ENCODE peak calls at places on chromosomes 2 and 18, in four cellular contexts. M is MM.1S, Y is adrenal gland, K is cardiac muscle cell. E is an unnamed sample. For H3K9me3, the result is how much of the 10 kb centered on the place peaks cover.

GRCh38 chr2:82511894-82512293 is 1947.2 kb downstream of the SUCLG1 start:
- DNase-seq in M (no peak), Y (no peak), K (no peak), E (no peak)

GRCh38 chr2:113158884-113159553 is 14.8 kb upstream of the PSD4 start:
- DNase-seq in M (no peak), Y (no peak), K (no peak), E (no peak)

GRCh38 chr2:213691351-213691750 is 407.1 kb downstream of the SPAG16 start:
- DNase-seq in M (no peak), Y (no peak), K (no peak), E (no peak)

GRCh38 chr18:35780937-35781336 is 191.5 kb upstream of the RMP24 start:
- DNase-seq in M (no peak), Y (no peak), K (no peak), E (no peak)

GRCh38 chr2:114123925-114124324 is 234.0 kb downstream of the ACTR3 start:
- DNase-seq in M (no peak), Y (no peak), K (no peak), E (no peak)

GRCh38 chr2:98697651-98698337 is 33.1 kb downstream of the MGAT4A start:
- DNase-seq in M (no peak), Y (no peak), K (no peak), E (no peak)

GRCh38 chr2:30029804-30030203 is 108.4 kb upstream of the ALK start:
- DNase-seq in M (no peak), Y (no peak), K (no peak), E (peak)

GRCh38 chr2:141068053-141068682 is 1062.6 kb downstream of the LRP1B start:
- DNase-seq in M (no peak), Y (no peak), K (no peak), E (peak)

GRCh38 chr2:198700330-198700729 is 757.4 kb downstream of the SATB2 start:
- DNase-seq in M (peak), Y (no peak), K (no peak), E (no peak)

GRCh38 chr2:231315896-231316295 is 79.6 kb upstream of the B3GNT7 start:
- DNase-seq in M (no peak), Y (no peak), K (no peak), E (no peak)

GRCh38 chr2:25698752-25699151 is 25.4 kb upstream of the DTNB start:
- DNase-seq in M (no peak), Y (no peak), K (no peak), E (no peak)

GRCh38 chr2:18651842-18652774 is 62.7 kb upstream of the NT5C1B start:
- DNase-seq in M (no peak), Y (no peak), K (no peak), E (no peak)

GRCh38 chr2:176129013-176129796 is at the start of gene HOXD8:
- DNase-seq in M (no peak), Y (peak), K (peak), E (peak)

GRCh38 chr2:85956647-85957039 is 67.9 kb upstream of the ST3GAL5 start:
- DNase-seq in M (no peak), Y (no peak), K (no peak), E (no peak)

GRCh38 chr2:10384089-10384734 is 63.9 kb downstream of the ODC1 start:
- DNase-seq in M (no peak), Y (no peak), K (no peak), E (no peak)

GRCh38 chr18:22189431-22189830 is 20.0 kb downstream of the GATA6 start:
- DNase-seq in M (no peak), Y (no peak), K (no peak), E (no peak)

GRCh38 chr2:119184512-119184911 is 26.0 kb upstream of the C1QL2 start:
- DNase-seq in M (no peak), Y (peak), K (no peak), E (no peak)

GRCh38 chr2:161005170-161005569 is 155.1 kb upstream of the TANK start:
- DNase-seq in M (peak), Y (no peak), K (no peak), E (no peak)

GRCh38 chr18:4831127-4831526 is 365.9 kb downstream of the AKAIN1 start:
- DNase-seq in M (no peak), Y (no peak), K (no peak), E (no peak)

GRCh38 chr18:73824684-73825083 is 322.9 kb downstream of the FBXO15 start:
- DNase-seq in M (no peak), Y (no peak), K (no peak), E (no peak)

GRCh38 chr18:52077251-52077983 is 262.6 kb upstream of the DCC start:
- DNase-seq in M (no peak), Y (no peak), K (no peak), E (no peak)

GRCh38 chr2:239965318-239965717 is 59.8 kb downstream of the NDUFA10 start:
- DNase-seq in M (no peak), Y (peak), K (no peak), E (no peak)

GRCh38 chr2:193695367-193695766 is 1500.6 kb upstream of the TMEFF2 start:
- DNase-seq in M (peak), Y (no peak), K (peak), E (peak)

GRCh38 chr2:134782107-134782506 is 56.3 kb upstream of the ACMSD start:
- DNase-seq in M (no peak), Y (peak), K (no peak), E (no peak)

GRCh38 chr2:171571721-171572120 is 49.4 kb downstream of the CYBRD1 start:
- DNase-seq in M (no peak), Y (no peak), K (no peak), E (no peak)

GRCh38 chr2:33272001-33272400 is 204.4 kb upstream of the RASGRP3 start:
- DNase-seq in M (peak), Y (no peak), K (no peak), E (no peak)

GRCh38 chr2:8761529-8762164 is 75.8 kb downstream of the KIDINS220 start:
- DNase-seq in M (peak), Y (no peak), K (peak), E (no peak)

GRCh38 chr18:48217306-48218250 is 191.6 kb downstream of the ZBTB7C start:
- DNase-seq in M (no peak), Y (no peak), K (no peak), E (no peak)

GRCh38 chr2:37683926-37684780 is 12.7 kb upstream of the CDC42EP3 start:
- DNase-seq in M (no peak), Y (no peak), K (no peak), E (no peak)

GRCh38 chr2:220460257-220460985 is 833.0 kb downstream of the SLC4A3 start:
- DNase-seq in M (no peak), Y (no peak), K (no peak), E (no peak)

GRCh38 chr18:73679941-73680700 is 467.5 kb downstream of the FBXO15 start:
- DNase-seq in M (no peak), Y (no peak), K (no peak), E (no peak)

GRCh38 chr18:37222383-37223378 is 342.9 kb downstream of the CELF4 start:
- DNase-seq in M (peak), Y (no peak), K (no peak), E (no peak)

GRCh38 chr2:110115291-110116032 is at the start of gene MALL:
- DNase-seq in M (no peak), Y (no peak), K (peak), E (no peak)

GRCh38 chr18:34965108-34965507 is 76.1 kb upstream of the MAPRE2 start:
- DNase-seq in M (no peak), Y (no peak), K (no peak), E (peak)

GRCh38 chr2:233331536-233331935 is 22.8 kb upstream of the DGKD start:
- DNase-seq in M (peak), Y (peak), K (no peak), E (no peak)

GRCh38 chr2:158931577-158931976 is 36.9 kb upstream of the TANC1 start:
- DNase-seq in M (no peak), Y (no peak), K (no peak), E (no peak)

GRCh38 chr2:190333395-190333794 is 10.0 kb upstream of the INPP1 start:
- DNase-seq in M (no peak), Y (no peak), K (no peak), E (no peak)
- H3K4me3 ChIP-seq in M (no peak), Y (no peak), K (no peak), E (no peak)

GRCh38 chr2:241676665-241677064 is 9.9 kb downstream of the DTYMK start:
- DNase-seq in M (no peak), Y (no peak), K (no peak), E (no peak)

GRCh38 chr2:241678784-241679540 is 7.7 kb downstream of the DTYMK start:
- DNase-seq in M (no peak), Y (no peak), K (no peak), E (no peak)

GRCh38 chr2:241680044-241680443 is 6.6 kb downstream of the DTYMK start:
- DNase-seq in M (no peak), Y (peak), K (no peak), E (no peak)

GRCh38 chr2:241677392-241677791 is 9.2 kb downstream of the DTYMK start:
- DNase-seq in M (no peak), Y (no peak), K (no peak), E (no peak)

DNA sequence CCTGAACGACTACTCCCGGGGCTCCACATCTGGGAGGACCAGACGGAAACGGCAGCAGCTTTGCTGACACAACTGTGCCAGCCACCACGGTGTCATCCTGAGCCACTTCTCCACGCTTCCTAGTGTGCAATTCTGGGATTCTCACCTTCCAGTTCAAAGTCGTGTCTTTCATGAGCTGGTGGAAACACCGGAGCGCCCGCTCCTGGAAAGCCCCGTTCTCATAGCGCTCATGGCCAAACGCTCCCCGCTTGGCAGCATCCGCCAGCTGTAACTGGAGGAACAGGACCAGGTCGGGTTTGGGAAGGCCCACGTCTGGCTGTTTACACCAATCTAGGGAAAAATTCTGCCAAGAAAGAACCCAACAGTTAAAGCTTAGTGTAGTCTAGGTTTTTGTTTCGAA is 8.3 kb downstream of the DTYMK start:
- DNase-seq in M (no peak), Y (no peak), K (no peak), E (no peak)
- TF ChIP-seq CTCF in M (no peak), Y (no peak), K (no peak), E (no peak)

GRCh38 chr18:46899274-46899948 is 17.9 kb downstream of the PIAS2 start:
- DNase-seq in M (no peak), Y (no peak), K (no peak), E (no peak)

DNA sequence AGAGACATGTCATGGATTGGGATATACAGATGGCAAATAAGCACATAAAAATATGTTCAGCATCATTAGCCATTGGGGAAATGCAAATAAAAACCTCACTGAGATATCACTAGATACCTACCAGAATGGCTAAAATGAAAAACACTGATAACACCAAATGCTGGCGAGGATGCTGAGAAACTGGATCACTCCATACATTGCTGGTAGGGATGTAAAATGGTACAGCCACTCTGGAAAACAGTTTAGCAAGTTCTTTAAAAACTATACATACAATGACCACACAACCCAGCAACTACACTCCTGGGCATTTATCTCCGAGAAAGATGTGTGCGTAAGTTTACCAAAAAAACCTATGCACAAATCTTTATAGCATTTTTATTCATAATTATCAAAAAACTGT is 13.9 kb downstream of the PIAS2 start:
- DNase-seq in M (no peak), Y (no peak), K (no peak), E (no peak)
- H3K9me3 ChIP-seq in M (under half), Y (under half), K (under half), E (under half)

DNA sequence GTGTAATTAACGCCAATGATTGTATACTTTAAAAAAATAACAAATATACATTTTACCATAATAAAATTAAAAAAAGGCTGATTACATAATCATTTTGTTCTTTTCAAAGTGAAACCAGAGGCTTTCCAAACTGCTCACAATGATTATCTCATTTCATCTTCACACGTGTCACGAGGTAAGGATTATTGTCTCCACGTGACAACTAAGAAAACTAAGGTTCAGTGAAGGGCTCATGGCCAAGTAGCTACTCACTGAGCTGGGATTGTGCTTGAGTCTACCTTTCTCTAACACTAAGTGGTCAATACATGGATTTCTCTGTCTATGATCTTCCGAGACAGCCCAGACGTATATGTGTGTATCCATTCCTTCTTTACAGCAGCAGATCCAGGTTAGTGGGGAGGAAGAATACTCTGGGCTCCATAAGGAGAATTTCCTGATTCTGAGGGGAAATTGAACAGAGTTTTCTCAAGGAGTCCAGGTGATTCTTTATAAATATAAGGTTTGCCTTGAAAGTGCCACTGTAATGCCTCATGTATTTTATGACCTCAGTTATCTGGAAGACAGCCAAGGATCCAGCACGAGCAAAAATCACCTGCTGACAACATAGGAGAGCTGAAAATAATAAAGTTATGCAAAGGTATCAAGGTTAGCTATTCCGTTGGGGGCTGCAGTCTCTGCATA is 25.6 kb upstream of the ACSL3 start:
- DNase-seq in M (no peak), Y (no peak), K (no peak), E (no peak)
- H3K4me3 ChIP-seq in M (no peak), Y (no peak), K (no peak), E (no peak)